ENCODE peak calls at places on chromosomes 5 and 9, in five cellular contexts. Q, B, I, X and F are unnamed samples.

GRCh38 chr5:163106098-163106497 is 331.3 kb upstream of the CCNG1 start:
- DNase-seq in Q (no peak), B (no peak), I (no peak), X (no peak), F (no peak)

GRCh38 chr9:79962836-79963235 is 391.1 kb downstream of the TLE4 start:
- DNase-seq in Q (no peak), B (no peak), I (no peak), X (no peak), F (no peak)

GRCh38 chr5:137148128-137148527 is 351.0 kb downstream of the SPOCK1 start:
- DNase-seq in Q (no peak), B (no peak), I (no peak), X (no peak), F (no peak)

GRCh38 chr9:125538092-125538473 is 168.9 kb downstream of the MAPKAP1 start:
- DNase-seq in Q (no peak), B (peak), I (no peak), X (no peak), F (no peak)

GRCh38 chr5:72871358-72872024 is 55.0 kb downstream of the TNPO1 start:
- DNase-seq in Q (no peak), B (no peak), I (no peak), X (no peak), F (no peak)

GRCh38 chr5:150022163-150022540 is 21.6 kb downstream of the HMGXB3 start:
- DNase-seq in Q (no peak), B (peak), I (no peak), X (no peak), F (no peak)

GRCh38 chr9:89207026-89207425 is 28.4 kb upstream of the SHC3 start:
- DNase-seq in Q (no peak), B (no peak), I (no peak), X (no peak), F (no peak)

GRCh38 chr5:93078082-93079038 is 502.7 kb downstream of the NR2F1-AS1 start:
- DNase-seq in Q (no peak), B (peak), I (no peak), X (no peak), F (no peak)

GRCh38 chr9:92642599-92642998 is 27.3 kb downstream of the IPPK start:
- DNase-seq in Q (no peak), B (no peak), I (no peak), X (no peak), F (no peak)

GRCh38 chr5:140317859-140318258 is 15.0 kb upstream of the PFDN1 start:
- DNase-seq in Q (no peak), B (no peak), I (no peak), X (no peak), F (no peak)

GRCh38 chr5:119470851-119471451 is 18.7 kb downstream of the HSD17B4 start:
- DNase-seq in Q (no peak), B (peak), I (no peak), X (no peak), F (no peak)

GRCh38 chr5:168851902-168852321 is 272.7 kb upstream of the PANK3 start:
- DNase-seq in Q (no peak), B (peak), I (no peak), X (no peak), F (no peak)

GRCh38 chr9:14533867-14534650 is 159.2 kb downstream of the ZDHHC21 start:
- DNase-seq in Q (no peak), B (no peak), I (no peak), X (peak), F (no peak)

GRCh38 chr9:111502506-111502905 is 18.3 kb upstream of the ECPAS start:
- DNase-seq in Q (no peak), B (no peak), I (no peak), X (peak), F (no peak)

GRCh38 chr9:14692918-14693861 is at the start of gene ZDHHC21:
- DNase-seq in Q (peak), B (peak), I (peak), X (peak), F (peak)

GRCh38 chr9:17837931-17838330 is 259.1 kb downstream of the SH3GL2 start:
- DNase-seq in Q (no peak), B (no peak), I (no peak), X (no peak), F (no peak)

GRCh38 chr5:81006955-81007636 is 46.9 kb downstream of the RASGRF2 start:
- DNase-seq in Q (peak), B (no peak), I (no peak), X (no peak), F (peak)

GRCh38 chr9:137267933-137268355 is 9.6 kb upstream of the TOR4A start:
- DNase-seq in Q (no peak), B (no peak), I (no peak), X (no peak), F (no peak)

GRCh38 chr5:167412506-167412905 is 878.9 kb upstream of the WWC1 start:
- DNase-seq in Q (no peak), B (no peak), I (no peak), X (no peak), F (no peak)